ENCODE peak calls at places on chromosomes 2 and 18, in five cellular contexts. O is NCI-H1092, Y is Calu3, F is NCI-H510A, K is neural crest cell. E is an unnamed sample.

GRCh38 chr2:96556441-96557330 is 20.1 kb downstream of the ARID5A start:
- DNase-seq in K (no peak), O (no peak), F (no peak), Y (peak), E (no peak)

GRCh38 chr2:19580830-19581229 is 222.4 kb upstream of the OSR1 start:
- DNase-seq in F (no peak), K (no peak), O (no peak), Y (no peak), E (no peak)

GRCh38 chr2:46487667-46488333 is 8.4 kb downstream of the TMEM247 start:
- DNase-seq in F (no peak), K (no peak), Y (no peak), O (no peak), E (no peak)

GRCh38 chr2:120740765-120741513 is 5.3 kb downstream of the GLI2 start:
- DNase-seq in F (no peak), K (peak), Y (no peak), O (no peak), E (no peak)

GRCh38 chr2:201532686-201533304 is 81.3 kb downstream of the STRADB start:
- DNase-seq in O (no peak), K (no peak), Y (no peak), F (no peak), E (no peak)

GRCh38 chr2:25066455-25066854 is 24.6 kb downstream of the EFR3B start:
- DNase-seq in Y (no peak), O (no peak), K (no peak), F (no peak), E (no peak)

GRCh38 chr2:239025081-239025801 is 177.4 kb downstream of the TWIST2 start:
- DNase-seq in Y (no peak), K (no peak), O (no peak), F (no peak), E (no peak)

GRCh38 chr2:143708682-143709081 is 579.5 kb downstream of the ARHGAP15 start:
- DNase-seq in F (no peak), O (no peak), Y (no peak), K (no peak), E (no peak)

GRCh38 chr2:18455256-18455862 is 105.1 kb downstream of the RDH14 start:
- DNase-seq in F (no peak), Y (peak), K (no peak), O (no peak), E (no peak)

GRCh38 chr2:25285265-25286024 is 56.3 kb downstream of the DNMT3A start:
- DNase-seq in O (no peak), Y (no peak), F (no peak), K (no peak), E (no peak)

GRCh38 chr2:213834331-213834730 is 550.1 kb downstream of the SPAG16 start:
- DNase-seq in F (no peak), Y (no peak), K (no peak), O (no peak), E (no peak)

GRCh38 chr2:95234286-95234785 is 27.0 kb downstream of the ZNF892 start:
- DNase-seq in K (no peak), F (no peak), Y (no peak), O (no peak), E (no peak)

GRCh38 chr2:152723918-152724317 is 5.5 kb downstream of the ARL6IP6 start:
- DNase-seq in F (no peak), Y (no peak), O (no peak), K (no peak), E (no peak)

GRCh38 chr2:64023485-64024258 is 4.4 kb upstream of the VPS54 start:
- DNase-seq in Y (no peak), F (no peak), O (no peak), K (no peak), E (no peak)

GRCh38 chr2:106363788-106364187 is 104.4 kb downstream of the RGPD3 start:
- DNase-seq in F (no peak), O (no peak), K (no peak), Y (no peak), E (no peak)

GRCh38 chr2:1956520-1957289 is 212.4 kb upstream of the PXDN start:
- DNase-seq in O (no peak), Y (no peak), F (no peak), K (no peak), E (no peak)

GRCh38 chr2:216691210-216691741 is 4.1 kb downstream of the IGFBP5 start:
- DNase-seq in Y (peak), O (peak), K (peak), F (peak), E (no peak)

GRCh38 chr2:25598332-25598731 is 75.0 kb downstream of the DTNB start:
- DNase-seq in Y (no peak), O (no peak), K (no peak), F (no peak), E (no peak)

GRCh38 chr2:191350826-191351225 is 105.6 kb downstream of the MYO1B start:
- DNase-seq in O (no peak), K (no peak), F (no peak), Y (no peak), E (no peak)

GRCh38 chr2:96921561-96922303 is 51.9 kb upstream of the SEMA4C start:
- DNase-seq in Y (no peak), K (no peak), F (no peak), O (no peak), E (no peak)

GRCh38 chr18:46260016-46260878 is 156.1 kb downstream of the HAUS1 start:
- DNase-seq in F (no peak), O (no peak), Y (no peak), K (no peak), E (no peak)

GRCh38 chr18:61992923-61993322 is 100.1 kb upstream of the RNF152 start:
- DNase-seq in Y (no peak), O (no peak), K (no peak), F (no peak), E (no peak)

GRCh38 chr2:33909945-33910344 is 310.8 kb upstream of the FAM98A start:
- DNase-seq in Y (no peak), K (no peak), O (no peak), F (no peak), E (no peak)

GRCh38 chr2:100522430-100522829 is 40.4 kb upstream of the PDCL3 start:
- DNase-seq in F (no peak), O (no peak), K (no peak), Y (no peak), E (no peak)

GRCh38 chr2:84989422-84989821 is 18.5 kb downstream of the KCMF1 start:
- DNase-seq in K (no peak), F (no peak), Y (no peak), O (no peak), E (no peak)

GRCh38 chr2:144516417-144516980 is 3.4 kb downstream of the ZEB2 start:
- DNase-seq in F (no peak), K (no peak), O (no peak), Y (no peak), E (no peak)

GRCh38 chr2:98311771-98312545 is 34.3 kb upstream of the CNGA3 start:
- DNase-seq in Y (no peak), F (no peak), K (no peak), O (no peak), E (no peak)

GRCh38 chr2:173681891-173682655 is 283.1 kb downstream of the SP3 start:
- DNase-seq in K (no peak), Y (no peak), F (no peak), O (no peak), E (no peak)

GRCh38 chr2:240930096-240930630 is 24.0 kb downstream of the CROCC2 start:
- DNase-seq in Y (peak), O (no peak), K (no peak), F (no peak), E (no peak)

GRCh38 chr2:65436169-65436824 is 3.9 kb upstream of the SPRED2 start:
- DNase-seq in F (peak), O (peak), Y (peak), K (peak), E (no peak)

GRCh38 chr2:149819356-149819957 is 231.9 kb upstream of the MMADHC start:
- DNase-seq in F (no peak), Y (peak), K (no peak), O (no peak), E (no peak)

GRCh38 chr2:38601463-38602135 is 1.1 kb downstream of the HNRNPLL start:
- DNase-seq in Y (no peak), K (peak), O (no peak), F (no peak), E (no peak)

GRCh38 chr2:16296331-16297250 is 356.2 kb downstream of the MYCN start:
- DNase-seq in F (no peak), O (no peak), Y (no peak), K (no peak), E (no peak)

GRCh38 chr18:76672627-76673026 is 149.7 kb upstream of the ZNF236 start:
- DNase-seq in F (no peak), Y (no peak), O (no peak), K (no peak), E (no peak)

GRCh38 chr2:218859556-218859993 is at the start of gene WNT6:
- DNase-seq in K (no peak), Y (no peak), O (no peak), F (no peak), E (no peak)

GRCh38 chr2:34547340-34547739 is 948.2 kb upstream of the FAM98A start:
- DNase-seq in F (no peak), O (no peak), K (no peak), Y (no peak), E (no peak)

GRCh38 chr18:63285332-63285731 is 34.2 kb downstream of the BCL2 start:
- DNase-seq in K (no peak), O (no peak), F (no peak), Y (no peak), E (no peak)

GRCh38 chr2:113861740-113862139 is 28.1 kb upstream of the ACTR3 start:
- DNase-seq in Y (no peak), K (no peak), F (no peak), O (no peak), E (no peak)

GRCh38 chr18:58315739-58316215 is 271.8 kb downstream of the NEDD4L start:
- DNase-seq in O (no peak), Y (peak), K (no peak), F (no peak), E (no peak)

E was measured in iPS DF 19.7.